ENCODE peak calls at places on chromosomes 16 and 17, in six cellular contexts. A is AG04450, P is adrenal gland, W is body of pancreas, T is psoas muscle, Z is epithelial cell of esophagus. D is an unnamed sample.
A peak's percentile ranks its signal among the peaks of the same experiment; 100 is the strongest.

GRCh38 chr17:65385726-65386125 is 175.7 kb downstream of the AXIN2 start:
- DNase-seq in Z (no peak), P (no peak), T (no peak), A (no peak), W (no peak), D (no peak)

GRCh38 chr16:88333645-88334516 is 48.9 kb upstream of the ZNF469 start:
- DNase-seq in A (no peak), Z (no peak), T (no peak), W (no peak), P (no peak), D (no peak)

GRCh38 chr16:88532434-88533241 is 37.6 kb upstream of the ZC3H18 start:
- DNase-seq in A (no peak), Z (no peak), T (no peak), P (no peak), W (peak; percentile 35), D (no peak)

GRCh38 chr17:60170835-60171752 is 21.3 kb downstream of the CA4 start:
- DNase-seq in T (no peak), Z (no peak), A (no peak), P (no peak), W (peak; percentile 27), D (peak; percentile 75)

GRCh38 chr17:34117332-34117731 is 137.8 kb upstream of the CCL2 start:
- DNase-seq in W (no peak), P (no peak), Z (no peak), A (no peak), T (no peak), D (no peak)

GRCh38 chr17:61984826-61985225 is 57.0 kb upstream of the INTS2 start:
- DNase-seq in A (no peak), T (no peak), Z (no peak), P (no peak), W (no peak), D (no peak)

GRCh38 chr17:64130559-64131001 is 636 bp upstream of the ERN1 start:
- DNase-seq in A (no peak), T (peak; percentile 41), P (peak; percentile 71), W (no peak), Z (peak; percentile 63), D (no peak)

GRCh38 chr17:36880506-36880905 is 56.8 kb upstream of the LHX1 start:
- DNase-seq in W (no peak), T (no peak), P (no peak), A (no peak), Z (peak; percentile 53), D (no peak)

GRCh38 chr16:70576431-70577255 is 53.0 kb downstream of the SF3B3 start:
- DNase-seq in W (no peak), T (no peak), Z (peak; percentile 64), P (no peak), A (peak; percentile 59), D (no peak)

GRCh38 chr17:73175962-73176565 is 11.3 kb downstream of the SSTR2 start:
- DNase-seq in P (no peak), W (no peak), Z (no peak), A (no peak), T (no peak), D (no peak)

GRCh38 chr17:70308619-70309018 is 139.3 kb downstream of the KCNJ2 start:
- DNase-seq in A (no peak), T (no peak), Z (no peak), P (no peak), W (no peak), D (no peak)

GRCh38 chr17:81289627-81290026 is 5.5 kb downstream of the SLC38A10 start:
- DNase-seq in A (no peak), P (no peak), W (no peak), T (no peak), Z (no peak), D (no peak)

GRCh38 chr17:5365831-5366230 is 53.6 kb downstream of the NUP88 start:
- DNase-seq in A (no peak), Z (peak; percentile 85), T (no peak), P (no peak), W (no peak), D (no peak)

GRCh38 chr16:24775455-24775854 is 46.0 kb downstream of the TNRC6A start:
- DNase-seq in A (no peak), Z (no peak), W (peak; percentile 66), P (no peak), T (no peak), D (peak; percentile 94)

GRCh38 chr16:12146966-12147365 is 170.4 kb downstream of the SNX29 start:
- DNase-seq in Z (no peak), T (no peak), W (no peak), A (no peak), P (no peak), D (no peak)

GRCh38 chr16:56355221-56355620 is 70.1 kb downstream of the AMFR start:
- DNase-seq in A (no peak), P (no peak), W (peak; percentile 1), Z (no peak), T (no peak), D (no peak)

GRCh38 chr16:79137528-79137927 is 463.0 kb downstream of the MAF start:
- DNase-seq in W (no peak), Z (no peak), P (no peak), A (no peak), T (no peak), D (no peak)

GRCh38 chr17:82338858-82339633 is 5.5 kb upstream of the SECTM1 start:
- DNase-seq in A (peak; percentile 30), P (peak; percentile 80), T (no peak), Z (peak; percentile 88), W (peak; percentile 55), D (no peak)

GRCh38 chr16:66925322-66925840 is at the start of gene RRAD:
- DNase-seq in P (peak; percentile 64), T (peak; percentile 80), A (no peak), W (no peak), Z (no peak), D (no peak)

GRCh38 chr16:66923866-66924265 is 1.5 kb downstream of the RRAD start:
- DNase-seq in A (no peak), Z (no peak), T (no peak), P (no peak), W (no peak), D (no peak)

GRCh38 chr16:66926171-66926570 is 836 bp upstream of the RRAD start:
- DNase-seq in P (peak; percentile 88), Z (no peak), W (no peak), T (peak; percentile 67), A (no peak), D (no peak)

GRCh38 chr16:66923247-66923851 is 2.0 kb downstream of the RRAD start:
- DNase-seq in A (no peak), Z (no peak), T (peak; percentile 57), W (no peak), P (peak; percentile 88), D (no peak)

DNA sequence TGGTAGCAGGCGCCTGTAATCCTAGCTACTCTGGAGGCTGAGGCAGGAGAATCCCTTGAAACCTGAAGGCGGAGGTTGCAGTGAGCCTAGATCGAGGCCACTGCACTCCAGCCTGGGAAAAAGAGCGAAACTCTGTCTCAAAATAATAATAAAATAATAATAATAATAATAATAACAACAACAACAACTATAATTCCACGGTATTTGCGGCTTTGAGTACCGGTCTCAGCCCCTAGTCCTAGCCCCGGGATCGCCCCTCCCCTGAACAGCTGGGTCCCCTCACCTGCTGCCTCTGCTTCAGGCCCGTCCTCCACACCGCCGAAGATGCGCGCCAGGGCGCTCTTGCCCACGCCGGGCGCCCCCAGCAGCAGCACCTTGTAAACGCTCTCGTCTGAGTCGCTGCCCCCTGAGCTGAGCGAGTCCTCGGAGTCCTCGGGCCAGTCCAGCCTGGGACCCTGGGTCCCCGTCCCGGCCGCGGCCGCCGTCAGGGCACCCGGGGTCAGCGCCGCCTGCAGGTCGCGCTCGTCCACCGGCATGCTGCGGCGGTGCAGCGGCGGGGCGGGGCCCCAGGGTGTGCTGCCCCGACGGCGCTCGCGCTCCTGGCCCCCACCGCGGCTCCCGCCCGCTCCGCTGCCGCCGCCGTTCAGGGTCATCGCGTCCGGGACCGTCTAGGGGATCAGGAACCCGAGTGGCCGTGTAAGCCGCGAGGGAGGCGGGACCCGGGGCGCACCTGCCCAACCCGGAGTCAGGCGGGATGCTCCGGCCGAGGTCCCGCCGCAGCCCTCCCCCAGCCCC is 611 bp downstream of the RRAD start:
- DNase-seq in Z (no peak), W (peak; percentile 47), P (no peak), T (peak; percentile 54), A (no peak), D (no peak)
- H3K4me3 ChIP-seq in Z (peak overlapping the region; percentile 46), W (no peak overlapping the region), P (peak overlapping the region; percentile 67), T (peak overlapping the region; percentile 67), A (peak overlapping the region; percentile 55), D (no peak overlapping the region)

DNA sequence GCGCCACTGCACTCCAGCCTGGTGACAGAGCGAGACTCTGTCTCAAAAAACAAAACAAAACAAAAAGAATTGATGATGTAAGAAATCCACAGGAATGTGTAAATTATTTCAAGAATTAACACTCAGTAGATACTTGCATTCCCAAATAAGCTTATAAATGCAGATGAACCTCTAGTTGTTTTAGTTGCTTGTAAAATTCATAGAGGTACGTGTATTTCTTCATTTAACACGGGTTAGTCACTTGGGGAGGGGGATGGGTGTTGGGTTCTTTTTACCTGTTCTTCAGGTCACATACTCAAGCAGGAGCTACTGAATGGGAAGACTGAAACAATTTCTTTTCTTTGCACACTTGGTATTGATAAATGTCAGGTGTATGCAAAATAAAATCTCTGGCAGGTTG is 55.8 kb upstream of the FBXO47 start:
- DNase-seq in T (no peak), P (no peak), W (no peak), Z (no peak), A (no peak), D (no peak)
- TF ChIP-seq CTCF in T (no peak), P (no peak), W (no peak), Z (no peak), A (no peak), D (no peak)

GRCh38 chr17:75034236-75034908 is 12.4 kb downstream of the ATP5PD start:
- DNase-seq in W (peak; percentile 92), P (peak; percentile 91), Z (peak; percentile 88), A (peak; percentile 73), T (peak; percentile 86), D (peak; percentile 69)

GRCh38 chr17:75033346-75034235 is 13.2 kb downstream of the ATP5PD start:
- DNase-seq in Z (peak; percentile 87), W (peak; percentile 97), T (peak; percentile 88), A (peak; percentile 76), P (peak; percentile 94), D (peak; percentile 74)

GRCh38 chr17:75039238-75039637 is 7.5 kb downstream of the ATP5PD start:
- DNase-seq in A (no peak), T (no peak), Z (no peak), W (no peak), P (no peak), D (no peak)

GRCh38 chr17:75032896-75033294 is 13.9 kb downstream of the ATP5PD start:
- DNase-seq in P (peak; percentile 65), A (no peak), T (peak; percentile 30), W (peak; percentile 22), Z (no peak), D (no peak)

DNA sequence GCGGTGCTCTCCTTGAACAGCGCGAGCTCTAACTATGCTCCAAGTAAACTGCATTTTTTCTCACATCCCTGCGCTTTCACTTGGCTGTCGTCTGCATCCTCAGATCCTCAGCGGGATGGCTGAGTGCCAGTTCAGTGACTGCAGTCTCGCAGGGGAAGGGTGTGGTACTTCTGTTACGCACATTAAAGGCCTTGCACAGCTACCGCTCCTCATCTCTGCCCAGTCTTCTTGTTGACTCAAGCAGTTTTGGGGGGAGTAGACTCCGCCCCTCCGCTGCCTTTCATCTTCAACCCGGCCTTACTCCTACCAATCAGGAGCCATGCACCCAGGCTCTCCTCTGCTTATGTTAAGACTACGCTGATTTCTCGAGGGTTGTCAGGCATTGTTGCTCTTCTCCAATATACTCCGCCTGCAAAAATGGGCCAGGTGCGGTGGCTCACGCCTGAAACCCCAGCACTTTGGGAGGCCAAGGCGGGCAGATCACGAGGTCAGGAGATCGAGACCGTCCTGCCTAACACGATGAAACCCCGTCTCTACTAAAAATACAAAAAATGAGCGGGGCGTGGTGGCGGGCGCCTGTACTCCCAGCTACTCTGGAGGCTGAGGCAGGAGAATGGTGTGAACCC is 10.0 kb downstream of the ATP5PD start:
- DNase-seq in W (peak; percentile 54), P (peak; percentile 86), Z (peak; percentile 74), A (no peak), T (peak; percentile 90), D (no peak)
- H3K4me3 ChIP-seq in W (no peak overlapping the region), P (no peak overlapping the region), Z (no peak overlapping the region), A (no peak overlapping the region), T (peak overlapping the region; percentile 40), D (no peak overlapping the region)

GRCh38 chr16:85728879-85729278 is 22.0 kb downstream of the C16orf74 start:
- DNase-seq in A (no peak), P (no peak), T (no peak), W (no peak), Z (no peak), D (no peak)
- TF ChIP-seq CTCF in A (peak; percentile 20), P (no peak), T (no peak), W (no peak), Z (peak; percentile 23), D (no peak)